ENCODE peak calls at places on chromosomes 6 and 20, in seven cellular contexts. X is psoas muscle, H is heart left ventricle, U is PC-3, E is aorta, T is transverse colon, K is mesenchymal stem cell. D is an unnamed sample. For H3K27me3 and H3K4me1, the result is how much of the 10 kb centered on the place peaks cover.

GRCh38 chr20:38123021-38123587 is 42.0 kb downstream of the TGM2 start:
- DNase-seq in X (peak), T (no peak), H (no peak), U (no peak), K (peak), E (no peak), D (peak)

GRCh38 chr6:157597461-157598312 is 216.7 kb downstream of the ZDHHC14 start:
- DNase-seq in E (peak), T (peak), X (no peak), K (peak), H (peak), U (peak), D (no peak)

GRCh38 chr6:3524461-3524860 is 67.6 kb upstream of the SLC22A23 start:
- DNase-seq in H (no peak), E (no peak), U (no peak), X (no peak), K (no peak), T (no peak), D (no peak)

GRCh38 chr6:105135907-105136432 is 43.8 kb downstream of the POPDC3 start:
- DNase-seq in H (no peak), E (no peak), X (no peak), U (no peak), K (peak), T (no peak), D (no peak)

GRCh38 chr20:48805286-48805685 is 22.5 kb downstream of the PREX1 start:
- DNase-seq in U (no peak), X (no peak), H (no peak), E (no peak), T (no peak), K (no peak), D (peak)

GRCh38 chr6:116111552-116112528 is 11.2 kb downstream of the NT5DC1 start:
- DNase-seq in E (no peak), K (peak), X (no peak), T (peak), U (peak), H (no peak), D (no peak)

GRCh38 chr6:77292564-77293546 is 170.4 kb downstream of the HTR1B start:
- DNase-seq in U (peak), X (no peak), K (peak), T (no peak), E (no peak), H (no peak), D (no peak)

GRCh38 chr20:38321959-38322598 is 18.1 kb downstream of the BPI start:
- DNase-seq in H (peak), K (peak), T (no peak), U (peak), X (no peak), E (no peak), D (no peak)

GRCh38 chr6:106360410-106360988 is at the start of gene CRYBG1:
- DNase-seq in T (peak), E (peak), H (peak), K (peak), U (peak), X (peak), D (peak)

GRCh38 chr6:112218563-112218962 is 35.8 kb downstream of the LAMA4 start:
- DNase-seq in E (peak), H (peak), K (no peak), X (no peak), U (no peak), T (no peak), D (no peak)

GRCh38 chr20:52078289-52078688 is 113.3 kb downstream of the ZFP64 start:
- DNase-seq in T (no peak), E (no peak), U (no peak), X (no peak), K (no peak), H (no peak), D (no peak)

GRCh38 chr6:120869397-120869796 is 464.9 kb downstream of the TBC1D32 start:
- DNase-seq in E (no peak), H (no peak), K (peak), T (no peak), U (peak), X (no peak), D (no peak)

GRCh38 chr20:50153153-50153499 is 397 bp downstream of the PEDS1 start:
- DNase-seq in K (no peak), X (no peak), U (peak), E (no peak), T (peak), H (no peak), D (no peak)

GRCh38 chr20:478949-479429 is 16.7 kb upstream of the TBC1D20 start:
- DNase-seq in H (peak), X (no peak), K (peak), E (no peak), T (no peak), U (peak), D (no peak)

GRCh38 chr20:38426006-38426405 is 9.1 kb downstream of the SNHG17 start:
- DNase-seq in T (no peak), X (no peak), H (no peak), K (peak), E (peak), U (peak), D (no peak)

GRCh38 chr6:152136449-152136825 is 329.0 kb downstream of the ESR1 start:
- DNase-seq in T (no peak), U (peak), E (no peak), H (no peak), X (no peak), K (no peak), D (no peak)

GRCh38 chr6:131914234-131914633 is 36.9 kb downstream of the CCN2 start:
- DNase-seq in E (no peak), K (no peak), H (no peak), X (no peak), T (no peak), U (peak), D (no peak)

GRCh38 chr6:4055420-4056041 is 23.4 kb downstream of the FAM217A start:
- DNase-seq in U (peak), X (no peak), H (peak), E (no peak), K (peak), T (peak), D (no peak)

GRCh38 chr6:163588211-163588919 is 173.8 kb downstream of the QKI start:
- DNase-seq in K (peak), U (peak), T (no peak), X (peak), E (no peak), H (no peak), D (peak)

GRCh38 chr20:59047938-59048680 is 5.5 kb upstream of the PRELID3B start:
- DNase-seq in X (no peak), E (no peak), H (no peak), T (peak), K (peak), U (peak), D (no peak)

GRCh38 chr6:137390264-137390787 is 103.9 kb downstream of the OLIG3 start:
- DNase-seq in U (no peak), X (no peak), E (no peak), H (no peak), K (no peak), T (no peak), D (no peak)
- H3K27me3 ChIP-seq in U (under half), X (under half), E (under half), H (under half), K (under half), T (under half), D (under half)

GRCh38 chr6:31822038-31822821 is 5.3 kb upstream of the HSPA1B start:
- DNase-seq in X (peak), T (peak), E (peak), K (peak), U (peak), H (peak), D (peak)

GRCh38 chr6:31827286-31828079 is at the start of gene HSPA1B:
- DNase-seq in U (peak), T (peak), E (peak), K (peak), H (peak), X (peak), D (peak)

GRCh38 chr6:31829633-31830492 is 2.3 kb downstream of the HSPA1B start:
- DNase-seq in E (no peak), U (peak), X (no peak), H (no peak), T (no peak), K (peak), D (no peak)

GRCh38 chr6:31825553-31825952 is 2.0 kb upstream of the HSPA1B start:
- DNase-seq in U (no peak), H (no peak), T (no peak), K (peak), X (no peak), E (no peak), D (no peak)

GRCh38 chr6:31826793-31827285 is 699 bp upstream of the HSPA1B start:
- DNase-seq in X (peak), U (no peak), K (no peak), T (peak), E (peak), H (peak), D (peak)
- H3K4me1 ChIP-seq in X (under half), U (under half), K (under half), T (half or more), E (under half), H (under half), D (half or more)

GRCh38 chr20:4560667-4561066 is 161.0 kb upstream of the PRND start:
- DNase-seq in T (no peak), X (no peak), K (no peak), E (no peak), U (no peak), H (no peak), D (no peak)

GRCh38 chr20:4556781-4557180 is 164.9 kb upstream of the PRND start:
- DNase-seq in E (no peak), H (no peak), K (no peak), T (no peak), U (no peak), X (no peak), D (no peak)

GRCh38 chr20:4559106-4559505 is 162.6 kb upstream of the PRND start:
- DNase-seq in H (no peak), X (no peak), K (no peak), E (no peak), U (peak), T (no peak), D (no peak)

GRCh38 chr20:4563031-4563430 is 158.7 kb upstream of the PRND start:
- DNase-seq in T (no peak), K (no peak), E (no peak), X (no peak), H (no peak), U (no peak), D (no peak)

GRCh38 chr20:4559906-4560305 is 161.8 kb upstream of the PRND start:
- DNase-seq in K (no peak), E (no peak), U (no peak), T (no peak), X (no peak), H (no peak), D (no peak)
- H3K27me3 ChIP-seq in K (under half), E (under half), U (under half), T (under half), X (under half), H (under half), D (under half)

GRCh38 chr20:19897891-19898290 is 119.3 kb upstream of the NAA20 start:
- DNase-seq in E (no peak), K (no peak), X (no peak), H (no peak), U (peak), T (no peak), D (no peak)
- H3K4me1 ChIP-seq in E (under half), K (under half), X (under half), H (under half), U (under half), T (under half), D (under half)

GRCh38 chr6:30005482-30005881 is 55.6 kb upstream of the POLR1H start:
- DNase-seq in K (no peak), U (no peak), H (no peak), T (no peak), E (no peak), X (no peak), D (no peak)

GRCh38 chr6:29999426-29999825 is 57.1 kb downstream of the HLA-A start:
- DNase-seq in K (no peak), H (no peak), T (no peak), U (no peak), E (no peak), X (no peak), D (no peak)

GRCh38 chr6:30006170-30007131 is 54.6 kb upstream of the POLR1H start:
- DNase-seq in T (peak), U (no peak), K (peak), X (peak), H (peak), E (peak), D (peak)

GRCh38 chr6:30000156-30000791 is 57.9 kb downstream of the HLA-A start:
- DNase-seq in H (no peak), K (no peak), T (no peak), U (no peak), E (no peak), X (no peak), D (no peak)

GRCh38 chr6:30002871-30003270 is 58.2 kb upstream of the POLR1H start:
- DNase-seq in K (no peak), H (no peak), X (no peak), U (peak), T (no peak), E (no peak), D (no peak)
- H3K27me3 ChIP-seq in K (under half), H (under half), X (under half), U (under half), T (under half), E (under half), D (under half)